ENCODE peak calls at places on chromosomes 6 and 20, in nine cellular contexts. Q is IMR-90; K is fibroblast of gingiva; J is NAMALWA; D is activated CD8-positive, alpha-beta T cell treated with anti-CD3 and anti-CD28 coated beads, Interleukin-2, amount 10 ng/mL, durations not matched to agents 7 days and 5 days; X is AG04450; Z is activated naive CD8-positive, alpha-beta T cell treated with anti-CD3 and anti-CD28 coated beads, Interleukin-2, amount 10 ng/mL, durations not matched to agents 7 days and 5 days; W is brain microvascular endothelial cell; G is iPS DF 19.7. O is an unnamed sample.
A peak's percentile ranks its signal among the peaks of the same experiment; 100 is the strongest.

GRCh38 chr6:128632131-128632530 is 111.7 kb upstream of the PTPRK start:
- DNase-seq in K (no peak), G (no peak), W (no peak), Q (peak; percentile 20), J (no peak), X (no peak), Z (no peak), D (no peak), O (no peak)

GRCh38 chr6:119495230-119495683 is 145.7 kb upstream of the MAN1A1 start:
- DNase-seq in D (no peak), J (no peak), G (no peak), W (no peak), Q (no peak), Z (no peak), K (no peak), X (no peak), O (no peak)

GRCh38 chr20:35883341-35883777 is 70.9 kb downstream of the SCAND1 start:
- DNase-seq in X (no peak), J (no peak), D (no peak), K (no peak), Z (no peak), W (peak; percentile 26), Q (no peak), G (no peak), O (no peak)

GRCh38 chr6:129849456-129849855 is 11.7 kb downstream of the TMEM244 start:
- DNase-seq in X (no peak), W (peak; percentile 70), Q (peak; percentile 88), J (no peak), D (no peak), Z (no peak), K (peak; percentile 81), G (no peak), O (no peak)

GRCh38 chr20:5033566-5033965 is 32.3 kb upstream of the SLC23A2 start:
- DNase-seq in Z (no peak), K (peak; percentile 14), X (no peak), J (no peak), W (no peak), G (no peak), Q (peak; percentile 47), D (no peak), O (no peak)

GRCh38 chr20:59351148-59352040 is 51.0 kb downstream of the EDN3 start:
- DNase-seq in W (no peak), Z (no peak), X (no peak), G (no peak), Q (no peak), J (no peak), K (no peak), D (no peak), O (no peak)

GRCh38 chr6:1639430-1639829 is 29.7 kb downstream of the FOXC1 start:
- DNase-seq in Z (no peak), X (no peak), J (no peak), K (no peak), W (no peak), D (no peak), G (no peak), Q (no peak), O (no peak)

GRCh38 chr20:38609828-38610227 is 8.2 kb downstream of the ARHGAP40 start:
- DNase-seq in K (no peak), W (no peak), X (no peak), D (no peak), J (no peak), Z (no peak), Q (no peak), G (no peak), O (no peak)

GRCh38 chr6:26194774-26195375 is 107.6 kb downstream of the HFE start:
- DNase-seq in G (no peak), D (no peak), Z (no peak), Q (peak; percentile 32), K (no peak), X (no peak), J (peak; percentile 57), W (no peak), O (no peak)

GRCh38 chr6:154960299-154960796 is 34.8 kb upstream of the TIAM2 start:
- DNase-seq in Z (no peak), Q (no peak), X (no peak), G (no peak), D (no peak), K (no peak), J (no peak), W (no peak), O (no peak)

GRCh38 chr6:100296810-100297544 is 167.7 kb downstream of the SIM1 start:
- DNase-seq in G (no peak), D (no peak), W (peak; percentile 67), J (no peak), Q (peak; percentile 80), K (peak; percentile 93), X (peak; percentile 41), Z (no peak), O (no peak)

GRCh38 chr20:40869416-40870147 is 159.0 kb upstream of the TOP1 start:
- DNase-seq in K (no peak), G (no peak), Q (no peak), J (no peak), Z (no peak), X (no peak), D (no peak), W (no peak), O (no peak)

GRCh38 chr6:17096657-17097056 is 5.2 kb upstream of the STMND1 start:
- DNase-seq in K (no peak), Z (no peak), Q (no peak), D (no peak), X (no peak), G (no peak), W (no peak), J (no peak), O (no peak)

GRCh38 chr20:38873050-38873581 is 53.1 kb upstream of the FAM83D start:
- DNase-seq in G (no peak), Z (peak; percentile 62), J (peak; percentile 65), D (peak; percentile 84), W (no peak), K (no peak), X (no peak), Q (no peak), O (no peak)

GRCh38 chr6:26536571-26537159 is 1.5 kb upstream of the HMGN4 start:
- DNase-seq in D (peak; percentile 67), Q (peak; percentile 77), K (peak; percentile 69), Z (no peak), G (no peak), W (peak; percentile 59), J (peak; percentile 81), X (no peak), O (no peak)

GRCh38 chr6:31952140-31952805 is 6.4 kb downstream of the CFB start:
- DNase-seq in Z (peak; percentile 52), X (peak; percentile 30), K (peak; percentile 52), W (peak; percentile 46), Q (peak; percentile 63), J (no peak), D (peak; percentile 55), G (no peak), O (peak; percentile 25)

GRCh38 chr6:31559958-31560696 is 12.0 kb upstream of the LTA start:
- DNase-seq in Q (peak; percentile 52), X (no peak), J (peak; percentile 86), Z (no peak), D (peak; percentile 75), K (peak; percentile 19), G (no peak), W (peak; percentile 51), O (no peak)

GRCh38 chr6:154096316-154096715 is 57.3 kb downstream of the OPRM1 start:
- DNase-seq in G (no peak), W (no peak), Q (no peak), K (no peak), J (no peak), Z (no peak), X (no peak), D (no peak), O (no peak)

GRCh38 chr6:32865724-32866443 is 11.9 kb downstream of the PSMB9 start:
- DNase-seq in J (no peak), W (no peak), X (no peak), Q (no peak), G (no peak), Z (no peak), D (no peak), K (no peak), O (no peak)

GRCh38 chr20:3652646-3653596 is 10.3 kb downstream of the GFRA4 start:
- DNase-seq in J (no peak), G (no peak), Q (no peak), X (no peak), D (no peak), Z (no peak), K (no peak), W (no peak), O (no peak)

GRCh38 chr6:89242574-89243330 is 25.6 kb upstream of the GABRR1 start:
- DNase-seq in K (peak; percentile 48), X (peak; percentile 34), Z (no peak), J (peak; percentile 49), Q (peak; percentile 61), G (peak; percentile 35), D (peak; percentile 25), W (peak; percentile 24), O (peak; percentile 11)

GRCh38 chr6:80163754-80164187 is 57.3 kb downstream of the BCKDHB start:
- DNase-seq in W (peak; percentile 64), K (peak; percentile 56), Q (peak; percentile 87), G (no peak), J (peak; percentile 30), D (no peak), Z (no peak), X (peak; percentile 36), O (no peak)

GRCh38 chr6:44176935-44177509 is 18.4 kb downstream of the CAPN11 start:
- DNase-seq in K (no peak), X (no peak), D (peak; percentile 62), G (no peak), J (peak; percentile 67), W (no peak), Q (no peak), Z (peak; percentile 63), O (no peak)

GRCh38 chr6:51487937-51488336 is 599.5 kb downstream of the PKHD1 start:
- DNase-seq in W (no peak), X (no peak), G (no peak), Q (no peak), J (no peak), Z (no peak), K (no peak), D (no peak), O (no peak)

GRCh38 chr6:127907960-127908640 is 7.2 kb upstream of the THEMIS start:
- DNase-seq in Q (no peak), G (no peak), Z (no peak), D (no peak), W (no peak), X (no peak), K (no peak), J (no peak), O (no peak)

GRCh38 chr6:26436018-26436417 is 4.3 kb upstream of the BTN3A3 start:
- DNase-seq in W (no peak), G (no peak), X (no peak), K (no peak), Z (no peak), Q (no peak), D (no peak), J (no peak), O (no peak)

GRCh38 chr6:80132942-80133517 is 26.6 kb downstream of the BCKDHB start:
- DNase-seq in Q (peak; percentile 72), D (peak; percentile 27), X (peak; percentile 16), Z (no peak), J (peak; percentile 26), G (no peak), K (peak; percentile 59), W (peak; percentile 81), O (peak; percentile 9)

GRCh38 chr6:42368156-42368555 is 83.6 kb downstream of the TRERF1 start:
- DNase-seq in Q (no peak), J (no peak), W (no peak), Z (peak; percentile 59), X (no peak), D (peak; percentile 65), G (no peak), K (no peak), O (no peak)

GRCh38 chr6:137051790-137052472 is 7.2 kb upstream of the IL20RA start:
- DNase-seq in W (peak; percentile 5), Q (peak; percentile 2), K (no peak), G (no peak), X (no peak), D (no peak), J (no peak), Z (no peak), O (no peak)

GRCh38 chr6:579339-579738 is 77.6 kb downstream of the HUS1B start:
- DNase-seq in K (peak; percentile 34), G (no peak), J (peak; percentile 14), D (no peak), Z (no peak), X (no peak), W (peak; percentile 20), Q (peak; percentile 45), O (no peak)

GRCh38 chr6:73262701-73263569 is at the start of gene KHDC1:
- DNase-seq in X (peak; percentile 7), G (no peak), K (peak; percentile 48), Z (peak; percentile 83), Q (peak; percentile 54), J (peak; percentile 77), D (peak; percentile 74), W (peak; percentile 34), O (peak; percentile 37)

O was measured in iPS DF 6.9.